ENCODE peak calls at places on chromosomes 13 and 19, in seven cellular contexts. G is fibroblast of lung, I is HCT116, D is endothelial cell of umbilical vein, T is HepG2, F is hepatocyte, A is astrocyte. Z is an unnamed sample. For H3K4me1, the result is how much of the 10 kb centered on the place peaks cover.

GRCh38 chr13:113460064-113460555 is 6.8 kb upstream of the ADPRHL1 start:
- DNase-seq in G (no peak), I (no peak), D (no peak), T (no peak), F (no peak), A (no peak), Z (no peak)

GRCh38 chr19:17041994-17042393 is 15.4 kb upstream of the CPAMD8 start:
- DNase-seq in G (peak), I (no peak), D (peak), T (no peak), F (no peak), A (no peak), Z (no peak)

GRCh38 chr19:56348289-56348877 is 33.7 kb upstream of the ZSCAN5A start:
- DNase-seq in G (no peak), I (peak), D (peak), T (no peak), F (no peak), A (no peak), Z (peak)

GRCh38 chr13:113754691-113755090 is 4.3 kb upstream of the TMEM255B start:
- DNase-seq in G (no peak), I (no peak), D (no peak), T (no peak), F (no peak), A (no peak), Z (no peak)

GRCh38 chr19:40799558-40800338 is 757 bp downstream of the EGLN2 start:
- DNase-seq in G (no peak), I (no peak), D (peak), T (no peak), F (peak), A (no peak), Z (no peak)

GRCh38 chr13:35744566-35745203 is 268.2 kb upstream of the MAB21L1 start:
- DNase-seq in G (peak), I (no peak), D (no peak), T (no peak), F (no peak), A (peak), Z (no peak)

GRCh38 chr13:73482556-73482955 is 423.8 kb downstream of the KLF5 start:
- DNase-seq in G (no peak), I (no peak), D (no peak), T (no peak), F (no peak), A (no peak), Z (no peak)

GRCh38 chr13:60150538-60150937 is 13.2 kb downstream of the DIAPH3 start:
- DNase-seq in G (no peak), I (no peak), D (no peak), T (no peak), F (no peak), A (no peak), Z (no peak)

GRCh38 chr19:18804139-18804601 is 13.1 kb upstream of the COMP start:
- DNase-seq in G (no peak), I (no peak), D (no peak), T (no peak), F (no peak), A (no peak), Z (no peak)

GRCh38 chr13:46057251-46058015 is 4.9 kb upstream of the ZC3H13 start:
- DNase-seq in G (no peak), I (no peak), D (no peak), T (no peak), F (no peak), A (no peak), Z (no peak)

GRCh38 chr13:40083841-40084240 is 428.4 kb downstream of the COG6 start:
- DNase-seq in G (no peak), I (no peak), D (peak), T (no peak), F (no peak), A (no peak), Z (no peak)

GRCh38 chr19:48510421-48511268 is 990 bp downstream of the LMTK3 start:
- DNase-seq in G (peak), I (no peak), D (peak), T (no peak), F (peak), A (peak), Z (peak)

GRCh38 chr13:98293103-98293502 is 116.0 kb upstream of the RNF113B start:
- DNase-seq in G (no peak), I (no peak), D (no peak), T (peak), F (no peak), A (no peak), Z (peak)

GRCh38 chr19:48795855-48796142 is 15.0 kb downstream of the BCAT2 start:
- DNase-seq in G (no peak), I (no peak), D (no peak), T (no peak), F (peak), A (no peak), Z (no peak)

GRCh38 chr13:21871302-21871862 is 200.5 kb downstream of the FGF9 start:
- DNase-seq in G (no peak), I (no peak), D (no peak), T (peak), F (peak), A (no peak), Z (no peak)

GRCh38 chr19:29962777-29963176 is 20.7 kb downstream of the URI1 start:
- DNase-seq in G (no peak), I (no peak), D (no peak), T (no peak), F (no peak), A (no peak), Z (no peak)

GRCh38 chr13:45781553-45782326 is 69.8 kb downstream of the SIAH3 start:
- DNase-seq in G (peak), I (no peak), D (no peak), T (no peak), F (no peak), A (peak), Z (peak)

GRCh38 chr13:66723606-66724005 is 506.5 kb downstream of the PCDH9 start:
- DNase-seq in G (no peak), I (no peak), D (no peak), T (no peak), F (no peak), A (no peak), Z (no peak)

GRCh38 chr13:34833562-34834182 is 108.4 kb upstream of the NBEA start:
- DNase-seq in G (peak), I (peak), D (peak), T (no peak), F (peak), A (peak), Z (peak)

GRCh38 chr13:87769445-87769844 is 98.3 kb downstream of the SLITRK5 start:
- DNase-seq in G (no peak), I (no peak), D (no peak), T (no peak), F (no peak), A (no peak), Z (no peak)

GRCh38 chr19:1852294-1852646 is 4.0 kb upstream of the REXO1 start:
- DNase-seq in G (no peak), I (no peak), D (no peak), T (no peak), F (no peak), A (no peak), Z (no peak)

GRCh38 chr13:104875008-104875762 is 1660.3 kb downstream of the EFNB2 start:
- DNase-seq in G (no peak), I (no peak), D (no peak), T (no peak), F (no peak), A (no peak), Z (no peak)
- H2AFZ ChIP-seq in G (no peak), I (no peak), D (no peak), T (no peak), F (no peak), A (no peak), Z (no peak)

GRCh38 chr13:106533940-106534843 is 1.3 kb downstream of the EFNB2 start:
- DNase-seq in G (peak), I (no peak), D (peak), T (no peak), F (peak), A (peak), Z (peak)
- TF ChIP-seq EZH2 in G (no peak), I (no peak), D (no peak), T (peak), F (no peak), A (no peak), Z (no peak)

GRCh38 chr19:46946611-46947238 is 72.9 kb upstream of the NPAS1 start:
- DNase-seq in G (no peak), I (no peak), D (no peak), T (peak), F (no peak), A (no peak), Z (no peak)
- H3K4me1 ChIP-seq in G (under half), I (under half), D (under half), T (half or more), F (under half), A (under half), Z (under half)

GRCh38 chr19:14393303-14393702 is 12.1 kb downstream of the ADGRE5 start:
- DNase-seq in G (no peak), I (no peak), D (no peak), T (no peak), F (no peak), A (no peak), Z (no peak)
- H2AFZ ChIP-seq in G (no peak), I (no peak), D (no peak), T (no peak), F (no peak), A (no peak), Z (no peak)

DNA sequence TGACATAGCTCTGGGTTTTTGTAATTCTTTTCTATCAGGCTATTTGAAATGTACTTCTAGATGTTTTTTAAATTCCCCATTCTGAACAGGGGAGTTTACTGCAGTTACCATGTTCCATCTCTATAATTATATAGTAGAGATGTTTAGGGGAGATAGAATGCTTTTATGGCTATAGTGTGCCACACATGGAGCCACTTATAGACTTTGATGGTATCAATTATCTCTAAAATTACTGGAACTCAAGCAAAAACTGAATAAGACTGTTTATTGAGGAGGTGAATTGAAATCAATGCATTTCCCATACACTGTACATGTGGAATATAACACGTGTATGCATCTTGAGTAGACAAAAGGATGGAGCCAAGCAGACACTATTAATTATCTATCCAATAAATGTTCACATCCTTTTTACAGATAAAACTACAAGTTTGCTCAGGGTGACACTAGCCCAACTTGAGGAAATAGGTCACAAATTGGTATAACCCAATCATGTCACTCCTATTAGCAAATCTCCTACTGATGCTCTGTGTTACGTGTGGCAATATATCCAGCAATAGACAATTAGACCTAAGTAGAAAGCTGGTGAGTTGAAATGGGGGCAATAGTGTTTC is 1882.6 kb downstream of the PCDH9 start:
- DNase-seq in G (no peak), I (no peak), D (no peak), T (no peak), F (no peak), A (no peak), Z (no peak)
- TF ChIP-seq EZH2 in G (no peak), I (no peak), D (no peak), T (no peak), F (no peak), A (no peak), Z (no peak)